ENCODE peak calls at places on chromosomes 4 and X, in five cellular contexts. S is adrenal gland, M is GM06990, R is psoas muscle, F is fibroblast of lung. V is an unnamed sample.
A peak's percentile ranks its signal among the peaks of the same experiment; 100 is the strongest.

GRCh38 chr4:26885912-26886274 is 25.3 kb downstream of the STIM2 start:
- DNase-seq in S (no peak), M (peak; percentile 51), R (no peak), F (no peak), V (no peak)

GRCh38 chrX:51459125-51459524 is 37.3 kb downstream of the NUDT11 start:
- DNase-seq in S (no peak), M (no peak), R (no peak), F (peak; percentile 13), V (no peak)

GRCh38 chrX:133325422-133325821 is 89.9 kb downstream of the GPC4 start:
- DNase-seq in S (no peak), M (no peak), R (no peak), F (no peak), V (no peak)

GRCh38 chrX:31500920-31501319 is 429.1 kb upstream of the FTHL17 start:
- DNase-seq in S (no peak), M (no peak), R (no peak), F (peak; percentile 51), V (peak; percentile 31)

GRCh38 chr4:182973421-182974340 is 56.5 kb upstream of the DCTD start:
- DNase-seq in S (no peak), M (no peak), R (no peak), F (peak; percentile 9), V (no peak)

GRCh38 chr4:1243451-1244080 is 5.4 kb downstream of the CTBP1 start:
- DNase-seq in S (peak; percentile 45), M (peak; percentile 28), R (peak; percentile 19), F (no peak), V (no peak)

GRCh38 chr4:47482326-47482725 is 2.7 kb upstream of the ATP10D start:
- DNase-seq in S (no peak), M (no peak), R (no peak), F (peak; percentile 57), V (no peak)

GRCh38 chrX:30153881-30154260 is 61.5 kb upstream of the MAGEB2 start:
- DNase-seq in S (no peak), M (no peak), R (no peak), F (no peak), V (peak; percentile 14)

GRCh38 chr4:39048291-39048690 is 13.7 kb upstream of the KLHL5 start:
- DNase-seq in S (no peak), M (no peak), R (no peak), F (no peak), V (no peak)

GRCh38 chrX:81202413-81202794 is 502 bp downstream of the SH3BGRL start:
- DNase-seq in S (no peak), M (peak; percentile 15), R (no peak), F (peak; percentile 41), V (no peak)

GRCh38 chr4:113509851-113510250 is 251.7 kb downstream of the CAMK2D start:
- DNase-seq in S (no peak), M (no peak), R (no peak), F (no peak), V (no peak)

GRCh38 chr4:108377021-108377420 is 208.3 kb upstream of the LEF1 start:
- DNase-seq in S (no peak), M (no peak), R (no peak), F (no peak), V (no peak)

GRCh38 chrX:72621163-72621562 is 48.5 kb upstream of the HDAC8 start:
- DNase-seq in S (no peak), M (no peak), R (no peak), F (no peak), V (no peak)

GRCh38 chr4:93834371-93835066 is 6.0 kb downstream of the ATOH1 start:
- DNase-seq in S (no peak), M (no peak), R (no peak), F (no peak), V (no peak)

GRCh38 chr4:7649741-7650531 is 215.2 kb upstream of the PSAPL1 start:
- DNase-seq in S (peak; percentile 65), M (no peak), R (peak; percentile 25), F (peak; percentile 67), V (peak; percentile 59)

GRCh38 chr4:41215969-41216293 is 1.6 kb upstream of the APBB2 start:
- DNase-seq in S (peak; percentile 57), M (no peak), R (no peak), F (no peak), V (no peak)
- H3K4me3 ChIP-seq in S (peak overlapping the region; percentile 18), M (peak overlapping the region; percentile 81), R (peak overlapping the region; percentile 63), F (peak overlapping the region; percentile 72), V (peak overlapping the region; percentile 71)

GRCh38 chrX:50081282-50081955 is 119.4 kb downstream of the AKAP4 start:
- DNase-seq in S (peak; percentile 72), M (no peak), R (peak; percentile 23), F (peak; percentile 23), V (no peak)
- TF ChIP-seq CTCF in S (no peak), M (peak; percentile 39), R (peak; percentile 29), F (peak; percentile 19), V (peak; percentile 42)

GRCh38 chrX:48578661-48579128 is 4.4 kb downstream of the RBM3 start:
- DNase-seq in S (no peak), M (no peak), R (no peak), F (no peak), V (no peak)

GRCh38 chrX:48575642-48576041 is 1.4 kb downstream of the RBM3 start:
- DNase-seq in S (no peak), M (no peak), R (no peak), F (no peak), V (no peak)

GRCh38 chrX:48574270-48575266 is at the start of gene RBM3:
- DNase-seq in S (peak; percentile 97), M (peak; percentile 92), R (peak; percentile 92), F (peak; percentile 95), V (peak; percentile 52)

GRCh38 chrX:48573690-48574269 is 504 bp upstream of the RBM3 start:
- DNase-seq in S (peak; percentile 75), M (no peak), R (peak; percentile 45), F (no peak), V (no peak)

GRCh38 chrX:48576108-48576507 is 1.8 kb downstream of the RBM3 start:
- DNase-seq in S (no peak), M (no peak), R (no peak), F (no peak), V (no peak)
- H3K4me3 ChIP-seq in S (no peak overlapping the region), M (peak overlapping the region; percentile 74), R (peak overlapping the region; percentile 78), F (peak overlapping the region; percentile 72), V (peak overlapping the region; percentile 63)

DNA sequence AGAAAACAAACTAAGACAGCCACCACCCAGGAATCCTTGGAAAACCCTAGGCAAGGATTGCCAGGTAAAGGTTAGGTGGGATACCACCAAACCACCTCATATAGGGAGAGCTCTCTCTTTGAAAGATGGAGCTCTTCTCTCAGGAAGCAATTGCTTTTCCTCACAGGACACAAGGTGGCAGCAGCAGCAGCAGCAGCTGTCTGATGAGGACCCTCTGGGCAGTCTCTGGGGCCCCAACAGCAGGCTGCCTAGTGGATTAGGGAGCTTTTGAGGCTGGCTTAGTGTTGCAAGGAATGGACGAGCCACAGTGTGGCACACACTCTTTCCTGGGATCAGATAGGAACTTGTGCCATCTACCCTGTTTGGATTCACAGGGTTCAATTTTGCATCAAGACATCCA is 41.4 kb upstream of the CHRDL1 start:
- DNase-seq in S (no peak), M (no peak), R (no peak), F (no peak), V (no peak)
- TF ChIP-seq CTCF in S (no peak), M (peak; percentile 44), R (no peak), F (peak; percentile 15), V (no peak)

DNA sequence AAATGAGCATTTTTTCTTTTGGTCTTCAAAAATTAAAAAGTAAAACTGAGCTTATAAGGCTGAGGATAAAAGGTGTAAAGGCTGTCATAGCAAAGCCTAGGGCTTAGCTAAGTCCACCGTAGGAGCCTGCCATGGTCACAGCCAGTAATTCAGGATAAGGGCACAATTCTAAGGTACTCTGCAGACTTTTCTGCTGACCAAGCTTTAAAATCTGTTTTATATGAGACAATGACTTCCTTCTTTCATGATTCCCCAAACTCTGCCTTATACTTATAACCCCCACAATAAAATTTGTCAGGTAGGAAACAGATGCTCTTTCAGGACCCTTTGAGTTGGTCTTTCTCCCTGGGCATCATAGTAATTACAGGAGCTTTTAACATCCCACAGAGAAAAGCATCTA is 138.5 kb downstream of the COL4A6 start:
- DNase-seq in S (no peak), M (no peak), R (no peak), F (no peak), V (no peak)
- H3K4me3 ChIP-seq in S (no peak overlapping the region), M (no peak overlapping the region), R (no peak overlapping the region), F (no peak overlapping the region), V (no peak overlapping the region)